ENCODE peak calls at places on chromosomes 2 and 18, in eight cellular contexts. One of them, this sample, is unnamed.

GRCh38 chr2:105725388-105725787 is 19.3 kb upstream of the NCK2 start:
- DNase-seq in tibial artery: no peak
- DNase-seq in mammary epithelial cell: no peak
- DNase-seq in hepatocyte: no peak
- DNase-seq in NCI-H774: no peak
- DNase-seq in progenitor cell of endocrine pancreas: no peak
- DNase-seq in ELR: no peak
- DNase-seq in amniotic stem cell: no peak
- DNase-seq in this sample: peak

GRCh38 chr2:59182249-59182648 is 941.1 kb upstream of the FANCL start:
- DNase-seq in hepatocyte: peak
- DNase-seq in mammary epithelial cell: no peak
- DNase-seq in tibial artery: no peak
- DNase-seq in amniotic stem cell: peak
- DNase-seq in progenitor cell of endocrine pancreas: no peak
- DNase-seq in ELR: peak
- DNase-seq in NCI-H774: no peak
- DNase-seq in this sample: peak

GRCh38 chr2:73575280-73575679 is 66.9 kb downstream of the NAT8 start:
- DNase-seq in mammary epithelial cell: no peak
- DNase-seq in hepatocyte: no peak
- DNase-seq in progenitor cell of endocrine pancreas: no peak
- DNase-seq in NCI-H774: no peak
- DNase-seq in amniotic stem cell: no peak
- DNase-seq in ELR: no peak
- DNase-seq in tibial artery: no peak
- DNase-seq in this sample: no peak

GRCh38 chr2:18684202-18685040 is 95.1 kb upstream of the NT5C1B start:
- DNase-seq in amniotic stem cell: no peak
- DNase-seq in tibial artery: no peak
- DNase-seq in hepatocyte: peak
- DNase-seq in ELR: no peak
- DNase-seq in mammary epithelial cell: no peak
- DNase-seq in NCI-H774: no peak
- DNase-seq in progenitor cell of endocrine pancreas: no peak
- DNase-seq in this sample: peak

GRCh38 chr2:7825591-7826312 is 856.1 kb upstream of the ID2 start:
- DNase-seq in ELR: peak
- DNase-seq in mammary epithelial cell: peak
- DNase-seq in progenitor cell of endocrine pancreas: no peak
- DNase-seq in NCI-H774: no peak
- DNase-seq in tibial artery: no peak
- DNase-seq in amniotic stem cell: peak
- DNase-seq in hepatocyte: peak
- DNase-seq in this sample: no peak

GRCh38 chr2:169260246-169260645 is 102.1 kb downstream of the LRP2 start:
- DNase-seq in progenitor cell of endocrine pancreas: no peak
- DNase-seq in NCI-H774: no peak
- DNase-seq in hepatocyte: no peak
- DNase-seq in tibial artery: no peak
- DNase-seq in mammary epithelial cell: no peak
- DNase-seq in ELR: no peak
- DNase-seq in amniotic stem cell: no peak
- DNase-seq in this sample: peak

GRCh38 chr2:17892726-17893534 is 14.5 kb downstream of the KCNS3 start:
- DNase-seq in tibial artery: no peak
- DNase-seq in mammary epithelial cell: no peak
- DNase-seq in ELR: no peak
- DNase-seq in NCI-H774: peak
- DNase-seq in hepatocyte: peak
- DNase-seq in amniotic stem cell: no peak
- DNase-seq in progenitor cell of endocrine pancreas: no peak
- DNase-seq in this sample: no peak

GRCh38 chr2:54767921-54768320 is 44.5 kb downstream of the EML6 start:
- DNase-seq in mammary epithelial cell: peak
- DNase-seq in ELR: peak
- DNase-seq in amniotic stem cell: peak
- DNase-seq in progenitor cell of endocrine pancreas: no peak
- DNase-seq in NCI-H774: no peak
- DNase-seq in tibial artery: no peak
- DNase-seq in hepatocyte: no peak
- DNase-seq in this sample: peak

GRCh38 chr2:216696751-216697560 is 1.6 kb upstream of the IGFBP5 start:
- DNase-seq in NCI-H774: no peak
- DNase-seq in tibial artery: no peak
- DNase-seq in mammary epithelial cell: peak
- DNase-seq in progenitor cell of endocrine pancreas: no peak
- DNase-seq in ELR: peak
- DNase-seq in hepatocyte: peak
- DNase-seq in amniotic stem cell: no peak
- DNase-seq in this sample: peak

GRCh38 chr2:227117852-227118251 is 46.2 kb downstream of the COL4A4 start:
- DNase-seq in hepatocyte: no peak
- DNase-seq in progenitor cell of endocrine pancreas: no peak
- DNase-seq in amniotic stem cell: no peak
- DNase-seq in ELR: no peak
- DNase-seq in NCI-H774: no peak
- DNase-seq in mammary epithelial cell: no peak
- DNase-seq in tibial artery: no peak
- DNase-seq in this sample: no peak

GRCh38 chr2:218125095-218125494 is 733 bp upstream of the CXCR2 start:
- DNase-seq in tibial artery: no peak
- DNase-seq in NCI-H774: no peak
- DNase-seq in hepatocyte: no peak
- DNase-seq in progenitor cell of endocrine pancreas: no peak
- DNase-seq in mammary epithelial cell: no peak
- DNase-seq in ELR: no peak
- DNase-seq in amniotic stem cell: no peak
- DNase-seq in this sample: no peak

GRCh38 chr2:23359631-23360567 is 25.1 kb upstream of the KLHL29 start:
- DNase-seq in hepatocyte: peak
- DNase-seq in NCI-H774: no peak
- DNase-seq in mammary epithelial cell: no peak
- DNase-seq in tibial artery: no peak
- DNase-seq in progenitor cell of endocrine pancreas: no peak
- DNase-seq in ELR: no peak
- DNase-seq in amniotic stem cell: no peak
- DNase-seq in this sample: no peak

GRCh38 chr18:58387716-58388115 is 241.2 kb downstream of the ALPK2 start:
- DNase-seq in progenitor cell of endocrine pancreas: no peak
- DNase-seq in ELR: no peak
- DNase-seq in hepatocyte: no peak
- DNase-seq in mammary epithelial cell: no peak
- DNase-seq in amniotic stem cell: no peak
- DNase-seq in tibial artery: no peak
- DNase-seq in NCI-H774: no peak
- DNase-seq in this sample: no peak

GRCh38 chr18:79485788-79486355 is 90.1 kb downstream of the NFATC1 start:
- DNase-seq in ELR: peak
- DNase-seq in NCI-H774: no peak
- DNase-seq in amniotic stem cell: peak
- DNase-seq in mammary epithelial cell: no peak
- DNase-seq in tibial artery: peak
- DNase-seq in progenitor cell of endocrine pancreas: no peak
- DNase-seq in hepatocyte: peak
- DNase-seq in this sample: peak

GRCh38 chr18:2471523-2471922 is 99.8 kb downstream of the METTL4 start:
- DNase-seq in tibial artery: no peak
- DNase-seq in mammary epithelial cell: no peak
- DNase-seq in amniotic stem cell: no peak
- DNase-seq in ELR: peak
- DNase-seq in NCI-H774: no peak
- DNase-seq in hepatocyte: no peak
- DNase-seq in progenitor cell of endocrine pancreas: no peak
- DNase-seq in this sample: no peak

GRCh38 chr2:31987454-31987853 is 23.4 kb downstream of the MEMO1 start:
- DNase-seq in NCI-H774: no peak
- DNase-seq in ELR: peak
- DNase-seq in progenitor cell of endocrine pancreas: no peak
- DNase-seq in amniotic stem cell: no peak
- DNase-seq in mammary epithelial cell: peak
- DNase-seq in hepatocyte: no peak
- DNase-seq in tibial artery: no peak
- DNase-seq in this sample: no peak

GRCh38 chr2:152493945-152494528 is 159.1 kb downstream of the FMNL2 start:
- DNase-seq in mammary epithelial cell: no peak
- DNase-seq in NCI-H774: no peak
- DNase-seq in progenitor cell of endocrine pancreas: no peak
- DNase-seq in hepatocyte: no peak
- DNase-seq in ELR: no peak
- DNase-seq in tibial artery: no peak
- DNase-seq in amniotic stem cell: no peak
- DNase-seq in this sample: peak

GRCh38 chr2:12636837-12637581 is 79.7 kb upstream of the TRIB2 start:
- DNase-seq in hepatocyte: no peak
- DNase-seq in tibial artery: no peak
- DNase-seq in progenitor cell of endocrine pancreas: no peak
- DNase-seq in mammary epithelial cell: no peak
- DNase-seq in NCI-H774: no peak
- DNase-seq in ELR: no peak
- DNase-seq in amniotic stem cell: no peak
- DNase-seq in this sample: peak

GRCh38 chr2:231780123-231780908 is 766 bp downstream of the PDE6D start:
- DNase-seq in tibial artery: no peak
- DNase-seq in mammary epithelial cell: peak
- DNase-seq in amniotic stem cell: peak
- DNase-seq in progenitor cell of endocrine pancreas: peak
- DNase-seq in ELR: peak
- DNase-seq in NCI-H774: no peak
- DNase-seq in hepatocyte: peak
- DNase-seq in this sample: peak

GRCh38 chr2:182594286-182594685 is 121.8 kb upstream of the DNAJC10 start:
- DNase-seq in tibial artery: no peak
- DNase-seq in progenitor cell of endocrine pancreas: no peak
- DNase-seq in ELR: peak
- DNase-seq in hepatocyte: no peak
- DNase-seq in NCI-H774: no peak
- DNase-seq in amniotic stem cell: no peak
- DNase-seq in mammary epithelial cell: no peak
- DNase-seq in this sample: no peak

GRCh38 chr18:63731215-63731614 is 28.5 kb downstream of the SERPINB11 start:
- DNase-seq in mammary epithelial cell: no peak
- DNase-seq in NCI-H774: no peak
- DNase-seq in amniotic stem cell: no peak
- DNase-seq in tibial artery: no peak
- DNase-seq in hepatocyte: no peak
- DNase-seq in ELR: no peak
- DNase-seq in progenitor cell of endocrine pancreas: no peak
- DNase-seq in this sample: no peak

GRCh38 chr2:9249036-9249800 is 42.6 kb downstream of the ASAP2 start:
- DNase-seq in ELR: peak
- DNase-seq in NCI-H774: no peak
- DNase-seq in amniotic stem cell: no peak
- DNase-seq in tibial artery: no peak
- DNase-seq in mammary epithelial cell: peak
- DNase-seq in progenitor cell of endocrine pancreas: no peak
- DNase-seq in hepatocyte: no peak
- DNase-seq in this sample: no peak

GRCh38 chr2:71494523-71495155 is 41.3 kb downstream of the DYSF start:
- DNase-seq in progenitor cell of endocrine pancreas: no peak
- DNase-seq in tibial artery: no peak
- DNase-seq in NCI-H774: no peak
- DNase-seq in ELR: peak
- DNase-seq in hepatocyte: no peak
- DNase-seq in amniotic stem cell: no peak
- DNase-seq in mammary epithelial cell: peak
- DNase-seq in this sample: no peak

GRCh38 chr2:233844836-233845235 is 9.5 kb downstream of the HJURP start:
- DNase-seq in amniotic stem cell: no peak
- DNase-seq in tibial artery: no peak
- DNase-seq in progenitor cell of endocrine pancreas: no peak
- DNase-seq in hepatocyte: no peak
- DNase-seq in NCI-H774: no peak
- DNase-seq in mammary epithelial cell: no peak
- DNase-seq in ELR: no peak
- DNase-seq in this sample: no peak

GRCh38 chr2:183993052-183993451 is 605.3 kb upstream of the ZNF804A start:
- DNase-seq in amniotic stem cell: no peak
- DNase-seq in mammary epithelial cell: no peak
- DNase-seq in hepatocyte: no peak
- DNase-seq in progenitor cell of endocrine pancreas: no peak
- DNase-seq in tibial artery: no peak
- DNase-seq in NCI-H774: no peak
- DNase-seq in ELR: no peak
- DNase-seq in this sample: peak

GRCh38 chr18:825891-826585 is 14.0 kb upstream of the YES1 start:
- DNase-seq in hepatocyte: no peak
- DNase-seq in progenitor cell of endocrine pancreas: no peak
- DNase-seq in tibial artery: no peak
- DNase-seq in amniotic stem cell: no peak
- DNase-seq in NCI-H774: no peak
- DNase-seq in ELR: peak
- DNase-seq in mammary epithelial cell: no peak
- DNase-seq in this sample: no peak

This sample was measured in left kidney.